ENCODE peak calls at places on chromosomes 7 and 10, in eight cellular contexts. T, P, O, U, K, Q, G and Z are unnamed samples.

GRCh38 chr7:130392456-130392860 is 12.2 kb downstream of the CPA1 start:
- DNase-seq in Q (peak), P (peak), O (no peak), G (peak), K (no peak), T (peak), U (no peak), Z (no peak)

GRCh38 chr10:35006836-35007235 is 83.3 kb downstream of the CUL2 start:
- DNase-seq in G (peak), O (no peak), K (no peak), U (no peak), Q (peak), T (peak), P (peak), Z (no peak)

GRCh38 chr10:3255616-3256015 is 83.0 kb upstream of the PITRM1 start:
- DNase-seq in P (no peak), T (no peak), K (no peak), O (no peak), Q (no peak), G (no peak), U (no peak), Z (no peak)

GRCh38 chr7:144854839-144855424 is 19.1 kb upstream of the TPK1 start:
- DNase-seq in G (peak), Q (peak), P (peak), T (no peak), O (no peak), K (no peak), U (no peak), Z (no peak)

GRCh38 chr10:25934673-25935139 is 677 bp downstream of the MYO3A start:
- DNase-seq in P (no peak), Q (no peak), G (no peak), U (no peak), T (no peak), O (no peak), K (no peak), Z (no peak)

GRCh38 chr10:98423691-98424120 is 8.7 kb upstream of the PYROXD2 start:
- DNase-seq in G (no peak), U (no peak), Q (no peak), K (no peak), O (no peak), P (no peak), T (no peak), Z (no peak)

GRCh38 chr10:101783736-101784118 is 481 bp upstream of the NPM3 start:
- DNase-seq in G (no peak), P (no peak), K (no peak), T (peak), O (peak), U (no peak), Q (peak), Z (no peak)

GRCh38 chr7:22824760-22825159 is 2.1 kb upstream of the TOMM7 start:
- DNase-seq in U (no peak), T (no peak), K (no peak), P (no peak), G (no peak), O (no peak), Q (no peak), Z (no peak)

GRCh38 chr10:77890097-77890496 is 36.5 kb downstream of the DLG5 start:
- DNase-seq in T (no peak), O (no peak), U (no peak), G (no peak), K (no peak), P (no peak), Q (no peak), Z (no peak)

GRCh38 chr10:12839941-12840611 is 161.4 kb downstream of the CCDC3 start:
- DNase-seq in Q (no peak), G (peak), O (no peak), K (no peak), U (no peak), P (no peak), T (no peak), Z (no peak)

GRCh38 chr7:89771003-89771636 is 383.1 kb upstream of the STEAP1 start:
- DNase-seq in Q (no peak), U (no peak), G (no peak), K (no peak), T (no peak), O (no peak), P (peak), Z (no peak)

GRCh38 chr7:27911920-27912319 is 172.0 kb downstream of the TAX1BP1 start:
- DNase-seq in O (no peak), U (no peak), Q (no peak), T (no peak), P (no peak), K (no peak), G (no peak), Z (no peak)

GRCh38 chr10:74371696-74372095 is 220.7 kb downstream of the ADK start:
- DNase-seq in K (peak), T (peak), Q (peak), U (no peak), G (peak), P (peak), O (no peak), Z (no peak)

GRCh38 chr10:45553155-45553554 is 119.4 kb downstream of the ZFAND4 start:
- DNase-seq in G (no peak), U (no peak), P (no peak), O (no peak), Q (no peak), T (no peak), K (no peak), Z (no peak)

GRCh38 chr7:2645274-2645868 is 13.6 kb downstream of the TTYH3 start:
- DNase-seq in P (no peak), U (peak), T (no peak), Q (no peak), K (no peak), G (no peak), O (peak), Z (no peak)

GRCh38 chr7:50393076-50393475 is 57.1 kb downstream of the FIGNL1 start:
- DNase-seq in T (no peak), P (no peak), O (no peak), K (no peak), U (no peak), Q (no peak), G (no peak), Z (no peak)

GRCh38 chr7:103573479-103574058 is 127.6 kb upstream of the SLC26A5 start:
- DNase-seq in Q (peak), U (no peak), K (peak), T (peak), G (peak), P (peak), O (no peak), Z (peak)

DNA sequence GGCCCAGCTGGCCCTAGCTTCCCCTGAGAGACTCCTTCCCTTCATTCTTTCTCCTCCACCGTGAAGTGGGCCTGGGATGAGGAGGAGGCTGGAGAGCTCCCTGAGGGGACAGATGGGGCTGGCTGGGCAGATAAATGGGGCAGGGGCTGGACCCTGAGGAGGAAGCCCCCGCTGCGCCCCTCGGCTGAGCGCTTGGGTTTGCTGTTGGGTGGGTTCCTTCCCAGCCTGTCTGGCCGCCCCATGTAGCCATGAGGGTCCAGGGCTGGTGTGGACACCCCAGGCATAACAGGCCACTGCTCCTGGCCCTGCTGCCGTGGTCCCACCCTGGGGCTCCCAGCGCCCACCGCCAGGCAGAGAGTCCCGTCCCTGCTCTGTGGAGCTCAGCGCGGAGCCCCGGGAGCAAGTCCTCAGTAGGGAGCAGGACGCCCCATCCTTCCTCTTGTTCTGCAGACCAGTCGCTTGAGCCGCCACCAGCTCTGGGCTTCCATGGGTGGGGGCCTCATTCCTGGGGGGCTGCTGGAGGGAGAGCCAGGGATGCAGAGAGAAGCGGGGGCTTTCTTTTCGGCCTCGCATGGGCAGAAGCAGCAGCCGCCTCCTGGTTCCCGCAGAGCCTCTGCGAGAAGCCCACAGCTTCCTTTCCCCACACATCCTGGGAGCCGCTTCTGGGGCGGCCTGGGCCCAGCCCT is 266.4 kb upstream of the TCERG1L start:
- DNase-seq in O (peak), Q (no peak), T (no peak), G (no peak), U (no peak), P (no peak), K (no peak), Z (no peak)
- TF ChIP-seq CTCF in O (no peak), Q (no peak), T (no peak), G (no peak), U (no peak), P (no peak), K (no peak), Z (no peak)

DNA sequence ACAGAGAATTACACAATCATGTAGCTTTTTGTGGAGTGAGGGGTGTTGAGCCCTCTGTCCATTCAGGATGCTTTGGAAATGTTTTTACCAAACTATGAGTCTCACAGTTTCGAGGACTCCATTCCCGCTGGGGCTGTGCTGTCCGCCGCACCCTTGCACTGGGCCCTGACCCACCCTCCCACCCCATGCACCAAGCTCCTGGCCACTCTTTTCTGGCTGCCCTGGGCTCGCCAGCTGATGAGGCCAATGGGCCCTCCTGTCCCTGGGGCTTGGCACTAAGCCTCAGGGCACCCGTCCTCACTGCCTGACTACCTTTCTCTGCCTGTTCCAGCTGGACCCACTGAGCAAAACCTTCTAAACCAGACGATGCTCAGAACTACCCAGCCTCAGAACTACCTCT is 332.1 kb downstream of the PTPRN2 start:
- DNase-seq in Q (no peak), U (peak), P (no peak), T (no peak), O (no peak), K (no peak), G (no peak), Z (no peak)
- TF ChIP-seq CTCF in Q (no peak), U (no peak), P (no peak), T (no peak), O (no peak), K (no peak), G (no peak), Z (no peak)

DNA sequence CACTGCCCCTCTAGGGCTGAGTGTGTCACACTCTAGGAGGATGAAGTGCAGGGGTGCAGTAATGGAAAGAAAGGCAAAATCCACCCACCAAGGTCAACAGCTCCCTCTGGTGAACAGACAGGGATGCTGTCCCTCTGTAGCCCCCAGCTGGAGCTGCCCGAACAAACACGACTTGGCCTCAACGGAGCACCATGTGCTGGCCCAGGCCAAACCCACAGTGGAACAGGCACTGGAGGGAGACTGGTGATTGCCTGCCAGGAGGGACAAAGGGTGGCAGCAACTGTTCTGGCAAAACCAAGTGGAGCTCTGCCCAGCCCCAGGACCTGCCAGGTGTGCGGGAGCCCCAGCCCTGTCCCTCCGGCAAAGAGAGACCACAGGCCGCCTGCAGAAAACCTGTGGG is 20.7 kb downstream of the PDIA4 start:
- DNase-seq in K (no peak), G (no peak), O (no peak), T (no peak), P (no peak), Q (no peak), U (no peak), Z (no peak)
- TF ChIP-seq CTCF in K (no peak), G (no peak), O (no peak), T (no peak), P (peak), Q (peak), U (no peak), Z (peak)

GRCh38 chr7:36132025-36132424 is 21.0 kb upstream of the EEPD1 start:
- DNase-seq in O (no peak), K (no peak), U (no peak), G (no peak), Q (no peak), P (no peak), T (no peak), Z (no peak)

GRCh38 chr7:36138209-36138608 is 14.8 kb upstream of the EEPD1 start:
- DNase-seq in K (no peak), Q (no peak), O (no peak), T (no peak), G (no peak), U (no peak), P (no peak), Z (no peak)

GRCh38 chr7:36137258-36137657 is 15.8 kb upstream of the EEPD1 start:
- DNase-seq in U (no peak), T (no peak), G (no peak), Q (no peak), K (no peak), O (no peak), P (no peak), Z (no peak)

GRCh38 chr7:36137754-36138153 is 15.3 kb upstream of the EEPD1 start:
- DNase-seq in U (no peak), Q (no peak), T (no peak), G (no peak), P (no peak), K (no peak), O (no peak), Z (no peak)

GRCh38 chr7:36135700-36136099 is 17.4 kb upstream of the EEPD1 start:
- DNase-seq in G (no peak), P (no peak), K (no peak), U (no peak), T (no peak), O (no peak), Q (no peak), Z (no peak)
- TF ChIP-seq CTCF in G (no peak), P (no peak), K (no peak), U (no peak), T (no peak), O (no peak), Q (no peak), Z (no peak)

DNA sequence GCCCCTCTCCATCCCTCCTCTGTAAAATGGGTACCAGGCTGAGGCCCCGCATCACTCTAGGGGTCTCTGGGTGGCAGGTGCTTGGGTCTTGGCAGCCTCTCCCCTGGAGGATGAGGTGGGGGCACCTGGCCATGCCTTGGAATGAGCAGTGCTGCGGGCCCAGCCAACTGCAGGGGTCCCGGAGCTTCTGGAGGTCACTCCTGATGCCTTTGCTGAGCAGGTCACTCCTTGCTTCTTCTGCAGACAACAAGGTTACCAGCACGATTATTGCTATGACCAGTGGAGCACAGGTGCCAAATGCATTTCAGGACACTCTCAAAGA is 22.4 kb upstream of the ZNF488 start:
- DNase-seq in O (no peak), K (no peak), Q (no peak), G (no peak), T (no peak), U (no peak), P (no peak), Z (no peak)
- TF ChIP-seq CTCF in O (no peak), K (no peak), Q (no peak), G (no peak), T (no peak), U (no peak), P (no peak), Z (no peak)